ENCODE peak calls at places on chromosomes 12 and 14, in ten cellular contexts. K is ovary; G is bronchial epithelial cell; U is endothelial cell; W is uterus; P is activated CD8-positive, alpha-beta T cell treated with anti-CD3 and anti-CD28 coated beads for 36 hours; J is heart left ventricle; S is IMR-90; Q is sigmoid colon; L is activated B cell treated with CpG ODN at 0.5 μM for 24 hours. X is an unnamed sample.

GRCh38 chr14:103386632-103387329 is 1.6 kb downstream of the MARK3 start:
- DNase-seq in U (no peak), J (no peak), L (no peak), K (no peak), G (no peak), S (peak), P (no peak), Q (no peak), W (no peak), X (no peak)

GRCh38 chr14:102318781-102319276 is 717 bp upstream of the ZNF839 start:
- DNase-seq in J (no peak), K (peak), S (no peak), P (no peak), U (no peak), W (peak), G (no peak), L (no peak), Q (peak), X (no peak)

GRCh38 chr12:80553316-80553715 is 109.3 kb downstream of the PTPRQ start:
- DNase-seq in U (no peak), G (peak), J (no peak), Q (no peak), P (no peak), S (peak), W (no peak), K (no peak), L (no peak), X (no peak)

GRCh38 chr14:45177081-45177480 is 41.4 kb downstream of the FANCM start:
- DNase-seq in L (no peak), S (peak), K (no peak), U (no peak), Q (no peak), J (no peak), G (peak), W (no peak), P (no peak), X (no peak)

GRCh38 chr12:6548556-6549378 is 7.1 kb downstream of the IFFO1 start:
- DNase-seq in G (peak), J (no peak), L (no peak), W (no peak), P (no peak), K (peak), S (peak), Q (peak), U (no peak), X (no peak)

GRCh38 chr14:68730811-68731425 is 61.9 kb downstream of the ZFP36L1 start:
- DNase-seq in Q (no peak), P (no peak), K (no peak), J (no peak), G (no peak), W (no peak), U (no peak), L (no peak), S (no peak), X (no peak)

GRCh38 chr14:104390221-104390931 is 189.2 kb upstream of the C14orf180 start:
- DNase-seq in W (peak), P (no peak), U (no peak), J (peak), G (no peak), L (no peak), K (peak), Q (peak), S (no peak), X (no peak)

GRCh38 chr14:103868242-103868897 is 21.0 kb upstream of the PPP1R13B start:
- DNase-seq in S (no peak), J (no peak), G (peak), K (no peak), W (no peak), L (no peak), Q (no peak), P (no peak), U (no peak), X (no peak)

GRCh38 chr14:75609606-75610476 is 31.4 kb downstream of the FLVCR2 start:
- DNase-seq in P (no peak), K (no peak), Q (no peak), S (no peak), W (no peak), U (no peak), G (no peak), L (no peak), J (peak), X (no peak)

GRCh38 chr12:56601503-56601902 is 28.6 kb downstream of the BAZ2A start:
- DNase-seq in Q (no peak), K (no peak), S (no peak), J (peak), L (no peak), U (peak), G (no peak), P (peak), W (no peak), X (peak)

GRCh38 chr14:72315720-72316119 is 383.5 kb downstream of the RGS6 start:
- DNase-seq in Q (no peak), G (no peak), U (no peak), S (no peak), K (no peak), W (no peak), J (no peak), L (no peak), P (no peak), X (peak)

GRCh38 chr12:18239561-18239960 is 21.8 kb upstream of the PIK3C2G start:
- DNase-seq in U (no peak), W (no peak), Q (no peak), S (no peak), J (no peak), L (no peak), P (no peak), G (peak), K (no peak), X (no peak)

GRCh38 chr12:11969437-11970154 is 101.1 kb upstream of the BCL2L14 start:
- DNase-seq in J (no peak), U (no peak), W (no peak), Q (no peak), K (no peak), P (no peak), L (no peak), S (no peak), G (no peak), X (peak)

GRCh38 chr12:15423629-15424028 is 101.3 kb downstream of the PTPRO start:
- DNase-seq in L (no peak), S (no peak), P (no peak), Q (no peak), K (no peak), U (no peak), J (no peak), G (peak), W (no peak), X (no peak)

DNA sequence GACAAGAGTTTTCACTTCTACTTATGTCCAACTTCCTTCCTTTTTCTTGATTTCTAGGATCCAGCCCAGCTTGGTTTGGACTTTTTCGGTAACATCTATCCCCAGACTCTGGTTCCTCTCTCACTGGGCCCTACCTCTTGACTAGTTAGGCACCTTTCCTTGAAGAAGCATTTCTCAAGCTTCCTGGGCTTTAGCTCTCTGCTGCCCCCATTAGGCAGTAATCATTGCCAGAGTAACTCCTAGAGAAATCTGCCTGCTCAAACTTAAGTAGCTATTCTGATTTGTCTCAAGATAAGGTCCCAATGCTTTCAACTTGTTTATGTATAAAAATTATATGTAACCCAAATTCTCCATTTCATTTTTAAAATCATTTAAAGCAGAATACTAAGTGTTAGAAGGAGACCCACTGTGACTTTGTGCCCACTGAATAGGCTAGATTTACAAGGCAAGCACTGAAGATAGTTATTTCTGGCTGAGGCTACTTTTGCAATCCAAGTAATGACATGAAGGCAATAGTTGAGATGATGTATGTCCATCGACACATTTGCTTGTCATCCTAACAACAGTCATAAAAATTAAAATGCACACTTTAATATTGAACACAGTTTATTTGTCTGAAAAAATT is 275.0 kb upstream of the G2E3 start:
- DNase-seq in J (no peak), P (peak), K (no peak), U (peak), Q (no peak), L (no peak), S (peak), W (no peak), G (peak), X (peak)
- TF ChIP-seq CTCF in J (peak), P (peak), K (no peak), U (peak), Q (no peak), L (no peak), S (peak), W (no peak), G (peak), X (peak)

GRCh38 chr14:58918066-58918465 is 270.4 kb upstream of the DAAM1 start:
- DNase-seq in Q (no peak), G (peak), P (no peak), J (no peak), K (no peak), S (peak), L (no peak), W (no peak), U (no peak), X (no peak)
- TF ChIP-seq CTCF in Q (no peak), G (no peak), P (no peak), J (no peak), K (no peak), S (no peak), L (no peak), W (no peak), U (no peak), X (no peak)

GRCh38 chr12:22118206-22118605 is 72.2 kb downstream of the CMAS start:
- DNase-seq in G (no peak), U (no peak), Q (no peak), J (no peak), W (no peak), K (no peak), S (no peak), L (no peak), P (no peak), X (no peak)

GRCh38 chr12:22116376-22116775 is 70.4 kb downstream of the CMAS start:
- DNase-seq in G (no peak), L (no peak), K (no peak), U (no peak), W (no peak), P (no peak), Q (no peak), S (no peak), J (no peak), X (no peak)

GRCh38 chr12:22124987-22125386 is 79.0 kb downstream of the CMAS start:
- DNase-seq in Q (no peak), P (no peak), S (no peak), K (no peak), L (no peak), J (no peak), W (no peak), G (no peak), U (no peak), X (no peak)

GRCh38 chr12:22117551-22117950 is 71.5 kb downstream of the CMAS start:
- DNase-seq in W (no peak), S (no peak), P (no peak), Q (no peak), J (no peak), L (no peak), U (no peak), K (no peak), G (no peak), X (no peak)

DNA sequence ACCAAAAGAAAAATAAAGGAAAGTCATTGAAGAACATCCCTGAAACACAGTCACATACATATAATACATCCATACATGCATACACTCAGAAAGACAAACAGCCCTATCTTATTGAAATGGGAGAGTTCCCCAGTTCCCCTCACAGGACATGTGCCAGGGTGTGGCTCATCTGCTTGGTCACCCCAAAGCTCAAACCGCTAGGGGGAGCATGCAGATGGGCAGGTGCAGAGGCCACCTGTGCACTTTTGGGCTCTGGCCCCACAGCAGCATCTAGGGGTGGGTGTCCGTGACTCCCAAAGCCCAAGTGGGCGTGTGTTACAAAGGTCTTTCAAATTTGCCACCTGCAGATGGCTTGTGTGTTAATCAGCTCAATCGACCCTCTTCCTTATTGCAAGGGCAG is 75.2 kb downstream of the CMAS start:
- DNase-seq in L (no peak), G (no peak), K (no peak), U (no peak), Q (peak), P (peak), S (no peak), J (no peak), W (no peak), X (peak)
- TF ChIP-seq CTCF in L (no peak), G (peak), K (no peak), U (peak), Q (no peak), P (no peak), S (no peak), J (no peak), W (no peak), X (peak)

DNA sequence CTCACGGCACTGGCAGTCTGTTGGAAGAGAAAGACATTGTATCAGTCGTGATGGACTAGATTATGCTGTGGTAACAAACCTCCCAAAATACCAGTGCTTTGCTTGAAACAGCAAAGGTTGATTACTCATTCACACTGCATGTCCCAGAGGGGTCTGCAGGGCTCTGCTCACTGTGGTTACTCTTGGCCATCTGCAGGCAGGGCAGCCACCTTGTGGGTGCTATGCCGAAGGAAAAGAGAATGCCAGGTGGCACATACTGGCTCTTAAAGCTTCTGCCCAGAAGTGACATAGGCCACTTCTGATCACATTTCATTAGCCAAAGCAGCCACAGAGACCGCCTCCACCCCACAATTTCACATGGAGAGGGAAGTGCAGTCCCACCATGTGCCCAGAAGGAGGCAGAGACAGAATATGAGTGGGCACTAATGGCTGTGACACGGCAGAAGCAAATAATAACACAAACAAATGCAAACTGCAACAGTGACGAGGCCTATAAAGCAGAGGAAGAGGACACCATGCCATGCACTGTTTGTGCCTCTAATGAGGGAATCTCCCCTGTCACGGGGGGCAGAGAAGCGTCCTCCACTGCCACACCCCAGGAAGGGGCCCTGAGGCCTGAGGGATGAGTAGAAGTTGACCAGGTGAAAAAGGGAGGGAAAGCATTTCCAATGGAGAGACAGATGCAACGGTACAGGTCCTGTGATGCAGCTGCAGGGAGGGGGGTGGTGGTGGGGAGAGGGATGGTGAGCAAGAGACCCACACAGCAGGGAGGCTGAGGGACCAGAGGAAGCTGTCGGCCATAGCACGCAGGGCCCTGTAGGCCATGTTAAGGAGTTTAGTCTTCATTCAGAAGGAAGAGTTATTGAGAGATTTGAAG is 51.7 kb upstream of the KICS2 start:
- DNase-seq in K (no peak), U (peak), P (peak), W (no peak), S (no peak), L (no peak), G (peak), J (no peak), Q (no peak), X (peak)
- TF ChIP-seq CTCF in K (no peak), U (peak), P (peak), W (no peak), S (peak), L (no peak), G (peak), J (peak), Q (no peak), X (peak)

GRCh38 chr12:108563135-108563803 is 873 bp downstream of the ISCU start:
- DNase-seq in L (peak), S (peak), W (peak), G (peak), Q (peak), J (peak), K (peak), P (peak), U (peak), X (peak)
- TF ChIP-seq CTCF in L (no peak), S (peak), W (peak), G (peak), Q (peak), J (peak), K (peak), P (peak), U (peak), X (peak)

GRCh38 chr14:34982421-34983147 is at the start of gene SRP54:
- DNase-seq in S (peak), L (peak), U (peak), G (peak), P (peak), K (peak), Q (peak), J (peak), W (peak), X (peak)
- TF ChIP-seq CTCF in S (peak), L (no peak), U (no peak), G (peak), P (no peak), K (no peak), Q (no peak), J (no peak), W (no peak), X (peak)

GRCh38 chr12:46134205-46134811 is 134.5 kb downstream of the SLC38A1 start:
- DNase-seq in G (peak), W (no peak), S (no peak), K (no peak), P (no peak), L (no peak), J (no peak), Q (no peak), U (no peak), X (no peak)

GRCh38 chr12:46135750-46136149 is 133.1 kb downstream of the SLC38A1 start:
- DNase-seq in J (no peak), P (no peak), G (no peak), W (no peak), S (no peak), K (no peak), U (no peak), Q (no peak), L (no peak), X (no peak)

GRCh38 chr12:46134852-46135251 is 134.0 kb downstream of the SLC38A1 start:
- DNase-seq in P (no peak), K (no peak), U (no peak), Q (no peak), S (no peak), L (no peak), W (no peak), J (no peak), G (no peak), X (no peak)

GRCh38 chr12:46133751-46134150 is 135.1 kb downstream of the SLC38A1 start:
- DNase-seq in Q (no peak), W (no peak), L (no peak), S (peak), J (no peak), G (peak), U (no peak), K (no peak), P (no peak), X (no peak)

GRCh38 chr12:46131729-46132128 is 137.1 kb downstream of the SLC38A1 start:
- DNase-seq in S (no peak), W (no peak), L (no peak), Q (no peak), K (no peak), P (no peak), G (peak), J (no peak), U (no peak), X (peak)
- TF ChIP-seq CTCF in S (peak), W (no peak), L (no peak), Q (peak), K (no peak), P (no peak), G (no peak), J (peak), U (no peak), X (no peak)

GRCh38 chr14:77217551-77217950 is 36.0 kb downstream of the TMEM63C start:
- DNase-seq in J (no peak), G (no peak), Q (no peak), L (no peak), W (no peak), P (no peak), S (no peak), U (no peak), K (no peak), X (no peak)

GRCh38 chr14:77212933-77213656 is 31.5 kb downstream of the TMEM63C start:
- DNase-seq in J (no peak), K (no peak), L (no peak), P (peak), Q (no peak), U (peak), G (peak), S (no peak), W (no peak), X (peak)

GRCh38 chr14:77214216-77214615 is 32.6 kb downstream of the TMEM63C start:
- DNase-seq in Q (no peak), L (no peak), J (no peak), P (no peak), G (no peak), W (no peak), U (no peak), K (no peak), S (no peak), X (no peak)

GRCh38 chr14:77212097-77212873 is 30.7 kb downstream of the TMEM63C start:
- DNase-seq in W (no peak), G (no peak), L (no peak), Q (no peak), S (no peak), K (no peak), P (no peak), U (no peak), J (no peak), X (no peak)

GRCh38 chr14:77213657-77214016 is 32.0 kb downstream of the TMEM63C start:
- DNase-seq in L (no peak), P (no peak), J (no peak), Q (no peak), G (no peak), S (no peak), W (no peak), K (no peak), U (no peak), X (no peak)
- TF ChIP-seq CTCF in L (no peak), P (no peak), J (no peak), Q (no peak), G (no peak), S (no peak), W (no peak), K (no peak), U (no peak), X (no peak)

GRCh38 chr12:26734510-26735248 is 98.3 kb downstream of the ITPR2 start:
- DNase-seq in Q (no peak), K (no peak), S (no peak), J (no peak), U (no peak), P (no peak), G (no peak), W (no peak), L (no peak), X (no peak)

GRCh38 chr12:26736563-26737486 is 96.2 kb downstream of the ITPR2 start:
- DNase-seq in J (no peak), L (no peak), K (no peak), W (no peak), U (no peak), G (peak), P (no peak), Q (no peak), S (peak), X (no peak)

GRCh38 chr12:26737487-26738030 is 95.4 kb downstream of the ITPR2 start:
- DNase-seq in S (no peak), W (no peak), L (no peak), P (no peak), G (no peak), J (no peak), U (no peak), K (no peak), Q (no peak), X (no peak)

GRCh38 chr12:26732010-26732908 is 100.7 kb downstream of the ITPR2 start:
- DNase-seq in U (no peak), S (no peak), Q (no peak), L (no peak), W (no peak), P (no peak), K (no peak), G (no peak), J (no peak), X (peak)

GRCh38 chr12:26735249-26735639 is 97.8 kb downstream of the ITPR2 start:
- DNase-seq in S (no peak), Q (no peak), K (no peak), J (no peak), G (no peak), P (no peak), L (no peak), W (no peak), U (no peak), X (no peak)
- TF ChIP-seq CTCF in S (no peak), Q (no peak), K (no peak), J (no peak), G (no peak), P (no peak), L (no peak), W (no peak), U (no peak), X (no peak)